ENCODE peak calls at places on chromosomes 6 and 20, in eight cellular contexts. One of them, this sample, is unnamed.

GRCh38 chr6:82573200-82573972 is 209.8 kb downstream of the TPBG start:
- DNase-seq in MM.1S: no peak
- DNase-seq in skeletal muscle cell: no peak
- DNase-seq in breast epithelium: no peak
- DNase-seq in left lung: no peak
- DNase-seq in fibroblast of lung: no peak
- DNase-seq in foreskin fibroblast: no peak
- DNase-seq in H1: no peak
- DNase-seq in this sample: no peak

GRCh38 chr6:78835817-78836216 is 31.5 kb upstream of the IRAK1BP1 start:
- DNase-seq in MM.1S: peak; percentile 26
- DNase-seq in skeletal muscle cell: no peak
- DNase-seq in breast epithelium: no peak
- DNase-seq in left lung: no peak
- DNase-seq in fibroblast of lung: no peak
- DNase-seq in foreskin fibroblast: no peak
- DNase-seq in H1: no peak
- DNase-seq in this sample: peak; percentile 20

GRCh38 chr6:154683756-154684523 is 49.3 kb upstream of the SCAF8 start:
- DNase-seq in MM.1S: peak; percentile 21
- DNase-seq in skeletal muscle cell: peak; percentile 13
- DNase-seq in breast epithelium: no peak
- DNase-seq in left lung: no peak
- DNase-seq in fibroblast of lung: peak; percentile 34
- DNase-seq in foreskin fibroblast: peak; percentile 36
- DNase-seq in H1: no peak
- DNase-seq in this sample: peak; percentile 42

GRCh38 chr20:44711237-44711636 is 3.9 kb upstream of the CCN5 start:
- DNase-seq in MM.1S: no peak
- DNase-seq in skeletal muscle cell: no peak
- DNase-seq in breast epithelium: no peak
- DNase-seq in left lung: no peak
- DNase-seq in fibroblast of lung: peak; percentile 71
- DNase-seq in foreskin fibroblast: no peak
- DNase-seq in H1: no peak
- DNase-seq in this sample: peak; percentile 71

GRCh38 chr20:61598586-61598985 is 346.5 kb downstream of the CDH4 start:
- DNase-seq in MM.1S: no peak
- DNase-seq in skeletal muscle cell: no peak
- DNase-seq in breast epithelium: no peak
- DNase-seq in left lung: no peak
- DNase-seq in fibroblast of lung: no peak
- DNase-seq in foreskin fibroblast: no peak
- DNase-seq in H1: no peak
- DNase-seq in this sample: no peak

GRCh38 chr6:43171284-43172126 is 436 bp downstream of the SRF start:
- DNase-seq in MM.1S: no peak
- DNase-seq in skeletal muscle cell: no peak
- DNase-seq in breast epithelium: no peak
- DNase-seq in left lung: no peak
- DNase-seq in fibroblast of lung: no peak
- DNase-seq in foreskin fibroblast: no peak
- DNase-seq in H1: peak; percentile 64
- DNase-seq in this sample: no peak

GRCh38 chr20:44780226-44780625 is 30.1 kb downstream of the RIMS4 start:
- DNase-seq in MM.1S: peak; percentile 64
- DNase-seq in skeletal muscle cell: peak; percentile 12
- DNase-seq in breast epithelium: no peak
- DNase-seq in left lung: no peak
- DNase-seq in fibroblast of lung: peak; percentile 64
- DNase-seq in foreskin fibroblast: peak; percentile 32
- DNase-seq in H1: peak; percentile 77
- DNase-seq in this sample: peak; percentile 58

GRCh38 chr6:56388414-56388752 is 141.0 kb upstream of the COL21A1 start:
- DNase-seq in MM.1S: no peak
- DNase-seq in skeletal muscle cell: no peak
- DNase-seq in breast epithelium: no peak
- DNase-seq in left lung: no peak
- DNase-seq in fibroblast of lung: no peak
- DNase-seq in foreskin fibroblast: no peak
- DNase-seq in H1: no peak
- DNase-seq in this sample: no peak

GRCh38 chr6:128696651-128697391 is 176.4 kb upstream of the PTPRK start:
- DNase-seq in MM.1S: no peak
- DNase-seq in skeletal muscle cell: peak; percentile 30
- DNase-seq in breast epithelium: no peak
- DNase-seq in left lung: no peak
- DNase-seq in fibroblast of lung: peak; percentile 63
- DNase-seq in foreskin fibroblast: peak; percentile 56
- DNase-seq in H1: no peak
- DNase-seq in this sample: peak; percentile 72

GRCh38 chr6:133778414-133778813 is 110.5 kb upstream of the TCF21 start:
- DNase-seq in MM.1S: no peak
- DNase-seq in skeletal muscle cell: peak; percentile 95
- DNase-seq in breast epithelium: no peak
- DNase-seq in left lung: no peak
- DNase-seq in fibroblast of lung: peak; percentile 99
- DNase-seq in foreskin fibroblast: peak; percentile 87
- DNase-seq in H1: no peak
- DNase-seq in this sample: peak; percentile 98

GRCh38 chr6:31729979-31730630 is 1.0 kb upstream of the DDAH2 start:
- DNase-seq in MM.1S: peak; percentile 67
- DNase-seq in skeletal muscle cell: peak; percentile 64
- DNase-seq in breast epithelium: peak; percentile 73
- DNase-seq in left lung: peak; percentile 89
- DNase-seq in fibroblast of lung: peak; percentile 91
- DNase-seq in foreskin fibroblast: peak; percentile 90
- DNase-seq in H1: peak; percentile 96
- DNase-seq in this sample: peak; percentile 84

GRCh38 chr6:158894192-158894591 is 75.0 kb upstream of the EZR start:
- DNase-seq in MM.1S: no peak
- DNase-seq in skeletal muscle cell: peak; percentile 65
- DNase-seq in breast epithelium: no peak
- DNase-seq in left lung: no peak
- DNase-seq in fibroblast of lung: peak; percentile 78
- DNase-seq in foreskin fibroblast: peak; percentile 78
- DNase-seq in H1: no peak
- DNase-seq in this sample: peak; percentile 56

GRCh38 chr6:3334579-3334978 is 75.8 kb downstream of the PSMG4 start:
- DNase-seq in MM.1S: no peak
- DNase-seq in skeletal muscle cell: no peak
- DNase-seq in breast epithelium: no peak
- DNase-seq in left lung: no peak
- DNase-seq in fibroblast of lung: no peak
- DNase-seq in foreskin fibroblast: no peak
- DNase-seq in H1: no peak
- DNase-seq in this sample: no peak

GRCh38 chr6:133313068-133313467 is 71.9 kb downstream of the EYA4 start:
- DNase-seq in MM.1S: no peak
- DNase-seq in skeletal muscle cell: no peak
- DNase-seq in breast epithelium: no peak
- DNase-seq in left lung: no peak
- DNase-seq in fibroblast of lung: no peak
- DNase-seq in foreskin fibroblast: no peak
- DNase-seq in H1: no peak
- DNase-seq in this sample: no peak

GRCh38 chr6:33290459-33290858 is 1.1 kb downstream of the PFDN6 start:
- DNase-seq in MM.1S: no peak
- DNase-seq in skeletal muscle cell: no peak
- DNase-seq in breast epithelium: no peak
- DNase-seq in left lung: no peak
- DNase-seq in fibroblast of lung: no peak
- DNase-seq in foreskin fibroblast: no peak
- DNase-seq in H1: no peak
- DNase-seq in this sample: no peak
- H3K4me3 ChIP-seq in MM.1S: peak overlapping the region; percentile 99
- H3K4me3 ChIP-seq in skeletal muscle cell: peak overlapping the region; percentile 97
- H3K4me3 ChIP-seq in breast epithelium: peak overlapping the region; percentile 70
- H3K4me3 ChIP-seq in left lung: no peak overlapping the region
- H3K4me3 ChIP-seq in fibroblast of lung: peak overlapping the region; percentile 96
- H3K4me3 ChIP-seq in foreskin fibroblast: peak overlapping the region; percentile 92
- H3K4me3 ChIP-seq in H1: peak overlapping the region; percentile 89
- H3K4me3 ChIP-seq in this sample: peak overlapping the region; percentile 96

GRCh38 chr6:75209432-75209723 is 3.5 kb upstream of the COL12A1 start:
- DNase-seq in MM.1S: no peak
- DNase-seq in skeletal muscle cell: no peak
- DNase-seq in breast epithelium: no peak
- DNase-seq in left lung: no peak
- DNase-seq in fibroblast of lung: no peak
- DNase-seq in foreskin fibroblast: no peak
- DNase-seq in H1: no peak
- DNase-seq in this sample: no peak

GRCh38 chr6:75206338-75207210 is 721 bp upstream of the COL12A1 start:
- DNase-seq in MM.1S: no peak
- DNase-seq in skeletal muscle cell: no peak
- DNase-seq in breast epithelium: no peak
- DNase-seq in left lung: peak; percentile 32
- DNase-seq in fibroblast of lung: no peak
- DNase-seq in foreskin fibroblast: peak; percentile 47
- DNase-seq in H1: peak; percentile 66
- DNase-seq in this sample: peak; percentile 67

GRCh38 chr6:75205776-75206334 is at the start of gene COL12A1:
- DNase-seq in MM.1S: no peak
- DNase-seq in skeletal muscle cell: peak; percentile 99
- DNase-seq in breast epithelium: peak; percentile 91
- DNase-seq in left lung: peak; percentile 94
- DNase-seq in fibroblast of lung: peak; percentile 99
- DNase-seq in foreskin fibroblast: peak; percentile 100
- DNase-seq in H1: peak; percentile 86
- DNase-seq in this sample: peak; percentile 99

GRCh38 chr6:75208564-75209431 is 2.9 kb upstream of the COL12A1 start:
- DNase-seq in MM.1S: peak; percentile 81
- DNase-seq in skeletal muscle cell: peak; percentile 51
- DNase-seq in breast epithelium: peak; percentile 87
- DNase-seq in left lung: peak; percentile 83
- DNase-seq in fibroblast of lung: peak; percentile 87
- DNase-seq in foreskin fibroblast: peak; percentile 83
- DNase-seq in H1: peak; percentile 96
- DNase-seq in this sample: peak; percentile 87

GRCh38 chr6:75207211-75207984 is 1.5 kb upstream of the COL12A1 start:
- DNase-seq in MM.1S: no peak
- DNase-seq in skeletal muscle cell: no peak
- DNase-seq in breast epithelium: no peak
- DNase-seq in left lung: peak; percentile 35
- DNase-seq in fibroblast of lung: peak; percentile 62
- DNase-seq in foreskin fibroblast: peak; percentile 54
- DNase-seq in H1: peak; percentile 71
- DNase-seq in this sample: peak; percentile 69
- H3K4me3 ChIP-seq in MM.1S: peak overlapping the region; percentile 60
- H3K4me3 ChIP-seq in skeletal muscle cell: peak overlapping the region; percentile 90
- H3K4me3 ChIP-seq in breast epithelium: peak overlapping the region; percentile 61
- H3K4me3 ChIP-seq in left lung: no peak overlapping the region
- H3K4me3 ChIP-seq in fibroblast of lung: peak overlapping the region; percentile 11
- H3K4me3 ChIP-seq in foreskin fibroblast: peak overlapping the region; percentile 100
- H3K4me3 ChIP-seq in H1: peak overlapping the region; percentile 60
- H3K4me3 ChIP-seq in this sample: peak overlapping the region; percentile 99

GRCh38 chr6:13001951-13002350 is 285.4 kb downstream of the PHACTR1 start:
- DNase-seq in MM.1S: no peak
- DNase-seq in skeletal muscle cell: no peak
- DNase-seq in breast epithelium: no peak
- DNase-seq in left lung: no peak
- DNase-seq in fibroblast of lung: no peak
- DNase-seq in foreskin fibroblast: no peak
- DNase-seq in H1: no peak
- DNase-seq in this sample: no peak
- H3K4me3 ChIP-seq in MM.1S: no peak overlapping the region
- H3K4me3 ChIP-seq in skeletal muscle cell: no peak overlapping the region
- H3K4me3 ChIP-seq in breast epithelium: no peak overlapping the region
- H3K4me3 ChIP-seq in left lung: no peak overlapping the region
- H3K4me3 ChIP-seq in fibroblast of lung: no peak overlapping the region
- H3K4me3 ChIP-seq in foreskin fibroblast: no peak overlapping the region
- H3K4me3 ChIP-seq in H1: no peak overlapping the region
- H3K4me3 ChIP-seq in this sample: no peak overlapping the region

GRCh38 chr6:87407896-87408720 is at the start of gene CFAP206:
- DNase-seq in MM.1S: peak; percentile 85
- DNase-seq in skeletal muscle cell: peak; percentile 56
- DNase-seq in breast epithelium: peak; percentile 65
- DNase-seq in left lung: peak; percentile 85
- DNase-seq in fibroblast of lung: peak; percentile 84
- DNase-seq in foreskin fibroblast: peak; percentile 77
- DNase-seq in H1: peak; percentile 89
- DNase-seq in this sample: peak; percentile 82
- H3K4me3 ChIP-seq in MM.1S: peak within 1 kb of the TSS; percentile 75
- H3K4me3 ChIP-seq in skeletal muscle cell: peak within 1 kb of the TSS; percentile 76
- H3K4me3 ChIP-seq in breast epithelium: peak within 1 kb of the TSS; percentile 88
- H3K4me3 ChIP-seq in left lung: peak within 1 kb of the TSS; percentile 100
- H3K4me3 ChIP-seq in fibroblast of lung: peak within 1 kb of the TSS; percentile 65
- H3K4me3 ChIP-seq in foreskin fibroblast: peak within 1 kb of the TSS; percentile 64
- H3K4me3 ChIP-seq in H1: peak within 1 kb of the TSS; percentile 93
- H3K4me3 ChIP-seq in this sample: peak within 1 kb of the TSS; percentile 85

DNA sequence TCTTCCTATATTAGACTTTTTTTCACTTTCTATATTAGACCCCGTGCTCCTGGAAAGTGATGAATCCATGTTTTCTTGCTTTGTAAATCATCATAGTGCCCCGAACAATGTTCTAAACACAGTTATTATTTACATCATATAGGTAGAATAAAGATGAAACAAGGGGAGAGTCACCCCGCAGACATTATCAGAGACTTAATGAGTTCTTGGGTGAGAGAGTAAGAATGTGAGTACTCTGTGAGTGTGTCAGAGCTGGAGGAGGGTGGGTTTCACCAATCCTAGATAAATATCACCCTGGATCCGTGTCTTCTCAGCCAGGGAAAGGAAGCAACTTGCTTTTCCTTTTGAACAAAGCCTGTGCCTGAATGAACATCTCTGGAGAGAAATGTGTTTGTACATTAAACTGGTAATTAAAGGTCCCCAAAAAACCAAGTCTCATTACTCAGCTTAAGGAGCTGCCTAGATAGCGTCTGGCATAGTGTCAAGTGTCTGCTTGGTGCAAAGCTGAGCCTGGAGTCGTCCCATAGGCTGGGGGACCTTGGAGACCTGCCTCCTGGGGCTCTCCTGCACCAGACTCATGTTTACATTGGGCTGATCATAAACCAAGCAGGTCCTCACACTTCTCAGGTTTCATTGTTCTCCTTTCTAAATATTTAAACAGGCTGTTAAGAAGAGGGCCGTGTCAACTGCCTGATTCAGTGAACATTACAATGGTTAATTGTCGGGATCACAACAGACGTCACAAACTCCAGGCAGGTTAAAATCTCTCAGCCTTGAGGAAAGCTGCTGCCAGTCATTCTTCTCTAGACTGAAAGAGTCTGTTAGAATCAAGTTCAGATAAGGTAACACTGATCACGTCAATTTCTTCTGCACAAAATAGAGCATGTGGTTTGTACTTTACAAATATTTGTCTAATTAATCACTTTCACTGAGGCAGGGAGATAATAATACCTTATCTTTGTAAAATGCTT is 179.7 kb upstream of the MYLIP start:
- DNase-seq in MM.1S: no peak
- DNase-seq in skeletal muscle cell: no peak
- DNase-seq in breast epithelium: no peak
- DNase-seq in left lung: peak; percentile 77
- DNase-seq in fibroblast of lung: no peak
- DNase-seq in foreskin fibroblast: no peak
- DNase-seq in H1: no peak
- DNase-seq in this sample: no peak
- H3K4me3 ChIP-seq in MM.1S: no peak overlapping the region
- H3K4me3 ChIP-seq in skeletal muscle cell: no peak overlapping the region
- H3K4me3 ChIP-seq in breast epithelium: no peak overlapping the region
- H3K4me3 ChIP-seq in left lung: no peak overlapping the region
- H3K4me3 ChIP-seq in fibroblast of lung: no peak overlapping the region
- H3K4me3 ChIP-seq in foreskin fibroblast: no peak overlapping the region
- H3K4me3 ChIP-seq in H1: no peak overlapping the region
- H3K4me3 ChIP-seq in this sample: no peak overlapping the region

GRCh38 chr6:159983641-159984080 is 14.8 kb downstream of the IGF2R start:
- DNase-seq in MM.1S: no peak
- DNase-seq in skeletal muscle cell: no peak
- DNase-seq in breast epithelium: no peak
- DNase-seq in left lung: no peak
- DNase-seq in fibroblast of lung: no peak
- DNase-seq in foreskin fibroblast: no peak
- DNase-seq in H1: no peak
- DNase-seq in this sample: peak; percentile 42
- H3K4me3 ChIP-seq in MM.1S: peak overlapping the region; percentile 57
- H3K4me3 ChIP-seq in skeletal muscle cell: no peak overlapping the region
- H3K4me3 ChIP-seq in breast epithelium: no peak overlapping the region
- H3K4me3 ChIP-seq in left lung: no peak overlapping the region
- H3K4me3 ChIP-seq in fibroblast of lung: no peak overlapping the region
- H3K4me3 ChIP-seq in foreskin fibroblast: no peak overlapping the region
- H3K4me3 ChIP-seq in H1: no peak overlapping the region
- H3K4me3 ChIP-seq in this sample: no peak overlapping the region

This sample was measured in fibroblast of mammary gland.